ENCODE peak calls at places on chromosomes 2 and 18, in five cellular contexts. J is PC-9, Q is trophoblast cell, V is kidney, W is colonic mucosa. M is an unnamed sample.

GRCh38 chr2:159201321-159202063 is 85.0 kb downstream of the WDSUB1 start:
- DNase-seq in Q (no peak), W (no peak), V (no peak), J (no peak), M (no peak)

GRCh38 chr2:42918041-42918440 is 125.7 kb upstream of the HAAO start:
- DNase-seq in J (no peak), Q (no peak), W (no peak), V (no peak), M (no peak)

GRCh38 chr2:23801396-23801795 is 125.5 kb downstream of the ATAD2B start:
- DNase-seq in W (no peak), Q (peak; percentile 81), J (peak; percentile 52), V (no peak), M (peak; percentile 28)

GRCh38 chr2:169715379-169716228 is 18.0 kb upstream of the KLHL23 start:
- DNase-seq in J (no peak), V (no peak), W (peak; percentile 82), Q (no peak), M (no peak)

GRCh38 chr18:61973273-61974115 is 80.7 kb upstream of the RNF152 start:
- DNase-seq in W (no peak), Q (no peak), J (no peak), V (no peak), M (no peak)

GRCh38 chr18:62717059-62717849 is 1.9 kb downstream of the PHLPP1 start:
- DNase-seq in V (no peak), W (peak; percentile 70), Q (peak; percentile 94), J (peak; percentile 94), M (peak; percentile 91)

GRCh38 chr18:49072524-49072934 is 121.8 kb upstream of the SMAD7 start:
- DNase-seq in Q (no peak), J (no peak), W (peak; percentile 30), V (no peak), M (no peak)

GRCh38 chr2:216849987-216850386 is 9.9 kb downstream of the TNP1 start:
- DNase-seq in J (no peak), Q (no peak), V (peak; percentile 83), W (no peak), M (peak; percentile 30)

GRCh38 chr2:190507135-190507534 is 27.4 kb downstream of the NEMP2 start:
- DNase-seq in V (no peak), J (no peak), W (peak; percentile 61), Q (no peak), M (no peak)

GRCh38 chr2:172095146-172095904 is 7.4 kb downstream of the DLX2 start:
- DNase-seq in Q (peak; percentile 89), W (peak; percentile 61), V (peak; percentile 83), J (peak; percentile 88), M (peak; percentile 88)

GRCh38 chr2:171957061-171957460 is 34.8 kb downstream of the HAT1 start:
- DNase-seq in V (no peak), J (no peak), Q (no peak), W (no peak), M (no peak)

GRCh38 chr2:74513605-74514367 is 464 bp upstream of the TLX2 start:
- DNase-seq in J (no peak), Q (no peak), V (peak; percentile 50), W (no peak), M (no peak)

GRCh38 chr2:95760839-95761525 is 169.2 kb downstream of the TRIM43 start:
- DNase-seq in J (peak; percentile 52), Q (peak; percentile 26), V (peak; percentile 64), W (no peak), M (peak; percentile 70)

GRCh38 chr2:40127890-40128548 is 323.9 kb downstream of the SLC8A1 start:
- DNase-seq in J (no peak), V (no peak), W (no peak), Q (no peak), M (no peak)

GRCh38 chr2:101479328-101479727 is 4.4 kb upstream of the RFX8 start:
- DNase-seq in J (no peak), V (no peak), W (no peak), Q (peak; percentile 36), M (no peak)

GRCh38 chr2:150271952-150272351 is 215.5 kb downstream of the RND3 start:
- DNase-seq in J (peak; percentile 42), V (no peak), Q (peak; percentile 33), W (no peak), M (peak; percentile 92)

GRCh38 chr2:60556441-60556997 is 3.1 kb upstream of the BCL11A start:
- DNase-seq in J (no peak), Q (no peak), V (peak; percentile 70), W (peak; percentile 54), M (no peak)

GRCh38 chr2:74571058-74571457 is 16.5 kb downstream of the DOK1 start:
- DNase-seq in J (peak; percentile 13), W (no peak), V (no peak), Q (no peak), M (no peak)

GRCh38 chr2:234373791-234374508 is 122.9 kb downstream of the ARL4C start:
- DNase-seq in Q (no peak), W (no peak), J (no peak), V (no peak), M (no peak)

GRCh38 chr2:132439703-132440398 is 23.2 kb downstream of the GPR39 start:
- DNase-seq in J (peak; percentile 93), V (no peak), W (no peak), Q (no peak), M (no peak)

GRCh38 chr2:3661149-3661660 is 3.2 kb downstream of the ALLC start:
- DNase-seq in Q (no peak), J (no peak), V (no peak), W (no peak), M (no peak)

GRCh38 chr2:25698752-25699151 is 25.4 kb upstream of the DTNB start:
- DNase-seq in V (no peak), W (no peak), Q (no peak), J (peak; percentile 90), M (peak; percentile 62)

GRCh38 chr2:234139755-234140154 is 89.3 kb downstream of the SPP2 start:
- DNase-seq in Q (no peak), W (no peak), J (no peak), V (no peak), M (no peak)

GRCh38 chr2:130369589-130370341 is 13.9 kb downstream of the PTPN18 start:
- DNase-seq in W (no peak), Q (no peak), V (peak; percentile 32), J (no peak), M (no peak)

GRCh38 chr18:48926420-48926857 is 24.3 kb downstream of the SMAD7 start:
- DNase-seq in V (no peak), Q (no peak), W (peak; percentile 84), J (no peak), M (no peak)

GRCh38 chr2:168571061-168571460 is 115.0 kb downstream of the CERS6 start:
- DNase-seq in J (no peak), W (no peak), Q (no peak), V (no peak), M (peak; percentile 79)

GRCh38 chr2:127703282-127703681 is 2.0 kb downstream of the SFT2D3 start:
- DNase-seq in Q (no peak), W (no peak), V (no peak), J (no peak), M (no peak)

GRCh38 chr2:10810175-10811161 is 2.1 kb downstream of the PDIA6 start:
- DNase-seq in J (no peak), Q (no peak), V (no peak), W (no peak), M (peak; percentile 41)

DNA sequence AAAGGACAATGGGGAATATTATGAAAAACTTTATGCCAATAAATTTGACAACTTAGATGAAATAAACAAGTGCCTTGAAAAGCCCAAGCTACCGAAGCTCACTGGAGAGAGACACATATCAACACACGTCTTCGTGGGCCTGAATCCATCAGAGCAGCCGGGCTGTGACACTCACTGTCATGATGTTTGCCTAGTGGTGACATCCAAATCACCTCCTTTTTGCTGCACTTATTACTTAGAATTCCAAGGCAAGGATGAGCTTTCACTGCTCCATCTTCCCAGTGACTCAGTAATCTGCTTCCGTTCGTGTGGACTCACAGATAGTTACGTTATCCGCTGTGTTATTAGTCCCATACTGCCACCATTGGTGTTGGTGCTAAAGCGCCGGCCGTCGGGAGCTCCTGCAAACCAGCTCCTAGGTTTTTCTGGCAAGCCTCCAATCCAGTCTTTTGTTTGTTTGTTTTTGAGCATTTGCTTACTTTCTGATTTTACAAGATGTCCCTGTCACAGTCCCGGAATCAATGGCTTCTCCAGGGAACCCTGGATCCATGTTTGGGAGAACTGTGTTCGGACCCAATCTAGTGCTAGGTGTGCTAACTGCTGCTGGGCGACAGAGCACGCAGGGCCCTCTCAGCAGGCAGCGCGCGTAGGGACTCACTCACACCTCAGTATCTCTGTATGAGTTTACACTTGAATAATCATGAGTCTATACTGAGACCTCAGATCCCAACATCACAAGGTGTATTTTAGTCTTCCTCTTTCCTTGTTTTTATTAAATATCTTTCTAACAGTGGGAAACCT is 42.7 kb downstream of the HDAC4 start:
- DNase-seq in J (no peak), W (no peak), V (no peak), Q (no peak), M (no peak)
- H3K27ac ChIP-seq in J (no peak overlapping the region), W (no peak overlapping the region), V (no peak overlapping the region), Q (no peak overlapping the region), M (no peak overlapping the region)

GRCh38 chr2:9282713-9283112 is 76.1 kb downstream of the ASAP2 start:
- DNase-seq in Q (no peak), J (no peak), W (peak; percentile 85), V (no peak), M (no peak)
- H3K27ac ChIP-seq in Q (no peak overlapping the region), J (no peak overlapping the region), W (peak overlapping the region; percentile 20), V (no peak overlapping the region), M (no peak overlapping the region)

GRCh38 chr2:30731706-30732105 is 75.5 kb downstream of the CAPN13 start:
- DNase-seq in W (no peak), Q (no peak), V (peak; percentile 40), J (no peak), M (no peak)
- H3K27ac ChIP-seq in W (no peak overlapping the region), Q (no peak overlapping the region), V (no peak overlapping the region), J (no peak overlapping the region), M (no peak overlapping the region)

DNA sequence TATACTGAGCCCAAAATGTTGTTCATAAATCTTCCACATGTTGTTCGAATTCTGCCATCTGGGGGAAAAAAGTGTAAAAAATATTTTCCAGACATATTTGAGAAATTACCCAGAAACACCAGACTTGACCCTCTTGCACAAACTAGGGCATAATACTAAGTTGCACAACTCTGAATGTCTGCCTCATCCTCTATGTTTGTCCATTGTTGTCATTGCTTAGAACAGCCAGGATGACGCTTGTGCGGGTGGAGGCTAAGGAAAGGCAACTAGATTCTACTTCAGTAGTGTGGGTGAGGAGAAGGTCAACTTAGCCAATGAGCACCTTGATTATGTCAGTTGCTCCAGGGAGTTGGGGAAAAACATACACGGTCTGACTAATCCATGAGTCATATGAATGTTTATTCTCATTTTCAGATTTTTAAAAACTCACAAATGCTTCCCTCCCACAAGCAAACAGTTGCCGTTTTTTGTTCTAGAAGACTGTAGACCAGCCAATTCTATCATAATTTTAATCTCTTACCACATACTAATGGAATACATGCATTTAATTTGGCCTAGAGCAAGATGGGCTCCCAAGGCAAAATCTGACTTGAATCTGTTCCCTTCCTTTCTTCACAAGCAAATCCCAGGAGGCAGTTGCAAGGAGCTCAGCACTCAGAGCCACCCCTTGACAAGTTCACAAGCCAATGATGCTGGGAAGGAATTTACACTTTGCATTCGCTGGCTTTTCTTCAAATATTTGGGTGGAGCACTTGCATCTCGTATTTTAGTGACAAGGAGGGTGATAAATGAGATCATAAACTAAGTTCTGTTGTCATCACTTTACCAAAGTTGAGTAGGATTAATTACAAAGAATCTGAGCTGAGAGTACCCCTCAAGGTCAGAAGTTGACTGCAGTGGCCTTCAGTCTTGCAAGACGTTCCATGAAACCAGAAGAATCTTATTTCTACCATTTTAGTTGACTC is 163.2 kb upstream of the TWIST2 start:
- DNase-seq in Q (peak; percentile 98), V (peak; percentile 34), W (no peak), J (peak; percentile 94), M (peak; percentile 99)
- H3K27ac ChIP-seq in Q (no peak overlapping the region), V (no peak overlapping the region), W (no peak overlapping the region), J (peak overlapping the region; percentile 73), M (peak overlapping the region; percentile 36)

GRCh38 chr2:12070153-12070552 is 323.7 kb downstream of the LPIN1 start:
- DNase-seq in Q (no peak), V (no peak), W (no peak), J (no peak), M (no peak)
- H3K27ac ChIP-seq in Q (no peak overlapping the region), V (no peak overlapping the region), W (no peak overlapping the region), J (no peak overlapping the region), M (no peak overlapping the region)